ENCODE peak calls at places on chromosome X, in five cellular contexts. W is mesenchymal stem cell, M is trophoblast cell, J is H1, T is H9. D is an unnamed sample. For H3K4me1, the result is how much of the 10 kb centered on the place peaks cover.

GRCh38 chrX:135411893-135412292 is 9.9 kb upstream of the SMIM10L2A start:
- DNase-seq in T (no peak), J (no peak), W (peak), M (no peak), D (no peak)

GRCh38 chrX:116232833-116233232 is 62.3 kb downstream of the AGTR2 start:
- DNase-seq in T (no peak), W (peak), M (peak), J (no peak), D (no peak)

GRCh38 chrX:69024931-69025330 is 140.3 kb downstream of the PJA1 start:
- DNase-seq in M (peak), J (no peak), W (peak), T (peak), D (no peak)

GRCh38 chrX:34546366-34546765 is 110.7 kb downstream of the TMEM47 start:
- DNase-seq in J (no peak), T (no peak), M (no peak), W (no peak), D (no peak)

GRCh38 chrX:32530802-32531403 is 680.4 kb downstream of the DMD start:
- DNase-seq in M (peak), W (peak), J (no peak), T (no peak), D (peak)

GRCh38 chrX:37905436-37906147 is 58.2 kb upstream of the DYNLT3 start:
- DNase-seq in J (peak), M (no peak), T (peak), W (peak), D (peak)

GRCh38 chrX:21479695-21480280 is 105.6 kb downstream of the CNKSR2 start:
- DNase-seq in J (no peak), T (no peak), M (peak), W (peak), D (peak)

GRCh38 chrX:78997870-78998558 is 52.8 kb downstream of the P2RY10 start:
- DNase-seq in M (no peak), T (no peak), J (no peak), W (no peak), D (no peak)

GRCh38 chrX:119482497-119483480 is 14.5 kb downstream of the SLC25A5 start:
- DNase-seq in W (peak), T (peak), J (peak), M (peak), D (no peak)

GRCh38 chrX:132501606-132502005 is 12.8 kb upstream of the MBNL3 start:
- DNase-seq in W (peak), J (no peak), T (no peak), M (no peak), D (no peak)

GRCh38 chrX:22760513-22761057 is 239.2 kb upstream of the DDX53 start:
- DNase-seq in T (no peak), J (no peak), W (no peak), M (no peak), D (no peak)

GRCh38 chrX:119990995-119991787 is 47.6 kb upstream of the NKAP start:
- DNase-seq in T (peak), M (no peak), J (peak), W (no peak), D (no peak)

GRCh38 chrX:130245441-130245840 is 23.3 kb downstream of the ZNF280C start:
- DNase-seq in M (peak), W (peak), J (no peak), T (no peak), D (no peak)

GRCh38 chrX:42948723-42949122 is 170.8 kb upstream of the PPP1R2C start:
- DNase-seq in J (no peak), T (no peak), W (no peak), M (no peak), D (no peak)
- H3K4me1 ChIP-seq in J (under half), T (under half), W (under half), M (under half), D (under half)

GRCh38 chrX:102784550-102784949 is 64.0 kb downstream of the GPRASP3 start:
- DNase-seq in M (no peak), W (no peak), J (no peak), T (no peak), D (no peak)

DNA sequence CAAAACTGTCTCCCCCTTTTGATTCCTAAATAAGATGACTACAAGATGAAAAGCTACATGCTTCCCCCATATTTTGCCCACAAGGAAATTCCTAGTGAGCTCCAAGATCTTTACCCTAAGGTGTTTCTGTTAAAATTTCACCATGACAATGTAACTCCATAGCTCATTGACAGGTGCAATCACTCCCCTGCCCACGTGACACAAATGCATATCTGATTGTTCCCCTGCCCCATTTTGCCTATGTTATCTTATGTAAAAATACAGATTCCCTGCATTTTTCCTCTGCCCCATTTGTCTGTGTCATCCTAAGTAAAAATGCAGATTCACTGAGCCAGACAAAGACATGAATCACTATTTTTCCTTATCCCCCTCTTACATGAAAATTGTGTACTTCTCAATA is 66.7 kb downstream of the GPRASP3 start:
- DNase-seq in W (no peak), J (no peak), T (no peak), M (no peak), D (no peak)
- H2BK12ac ChIP-seq in W (no peak), J (no peak), T (no peak), M (no peak), D (no peak)

GRCh38 chrX:153884136-153885076 is 1.6 kb downstream of the L1CAM start:
- DNase-seq in T (no peak), J (no peak), M (no peak), W (no peak), D (no peak)
- H3K4me1 ChIP-seq in T (under half), J (under half), M (under half), W (half or more), D (under half)

GRCh38 chrX:72216973-72217372 is 21.9 kb downstream of the ERCC6L start:
- DNase-seq in W (no peak), M (no peak), T (no peak), J (no peak), D (no peak)
- H2BK12ac ChIP-seq in W (no peak), M (no peak), T (no peak), J (no peak), D (no peak)

GRCh38 chrX:154481195-154481594 is 2.1 kb upstream of the LAGE3 start:
- DNase-seq in J (no peak), M (no peak), W (no peak), T (no peak), D (no peak)
- H3K4me1 ChIP-seq in J (under half), M (under half), W (under half), T (under half), D (under half)

GRCh38 chrX:18998653-18999052 is 14.7 kb upstream of the PHKA2 start:
- DNase-seq in M (no peak), W (no peak), J (no peak), T (no peak), D (no peak)
- H2BK12ac ChIP-seq in M (no peak), W (no peak), J (no peak), T (no peak), D (no peak)

GRCh38 chrX:39756086-39756883 is 341.5 kb downstream of the BCOR start:
- DNase-seq in M (peak), T (no peak), W (no peak), J (no peak), D (no peak)
- H3K4me1 ChIP-seq in M (under half), T (under half), W (under half), J (under half), D (under half)